ENCODE peak calls at places on chromosomes 16 and 17, in five cellular contexts. U, T, Z, J and M are unnamed samples.
A peak's percentile ranks its signal among the peaks of the same experiment; 100 is the strongest.

GRCh38 chr17:43338886-43339516 is 59.8 kb upstream of the ARL4D start:
- DNase-seq in Z (peak; percentile 77), J (peak; percentile 66), T (peak; percentile 46), U (peak; percentile 53), M (peak; percentile 64)

GRCh38 chr16:66970775-66971725 is 10.0 kb downstream of the CES3 start:
- DNase-seq in U (no peak), T (peak; percentile 35), Z (peak; percentile 63), J (no peak), M (no peak)

GRCh38 chr16:1333149-1333812 is at the start of gene BAIAP3:
- DNase-seq in J (no peak), Z (peak; percentile 69), T (no peak), U (peak; percentile 22), M (peak; percentile 81)

GRCh38 chr17:1776857-1777256 is 15.0 kb downstream of the SERPINF1 start:
- DNase-seq in Z (no peak), J (no peak), T (no peak), U (no peak), M (no peak)

GRCh38 chr17:1050246-1050995 is 53.5 kb downstream of the TIMM22 start:
- DNase-seq in Z (no peak), J (no peak), U (no peak), T (no peak), M (no peak)

GRCh38 chr16:67549240-67549639 is 13.1 kb upstream of the CTCF start:
- DNase-seq in T (no peak), Z (no peak), U (no peak), J (peak; percentile 15), M (no peak)

GRCh38 chr17:42458497-42459255 is at the start of gene ATP6V0A1:
- DNase-seq in T (peak; percentile 59), U (peak; percentile 92), J (peak; percentile 95), Z (peak; percentile 93), M (peak; percentile 95)

GRCh38 chr16:82146957-82147356 is 23.1 kb downstream of the MPHOSPH6 start:
- DNase-seq in T (no peak), J (no peak), U (no peak), Z (no peak), M (no peak)

GRCh38 chr16:68416057-68417046 is 32.0 kb downstream of the SMPD3 start:
- DNase-seq in Z (no peak), U (no peak), T (peak; percentile 19), J (peak; percentile 36), M (peak; percentile 46)

GRCh38 chr16:53504665-53505064 is 1.7 kb upstream of the AKTIP start:
- DNase-seq in U (peak; percentile 46), J (no peak), T (peak; percentile 55), Z (peak; percentile 33), M (no peak)

DNA sequence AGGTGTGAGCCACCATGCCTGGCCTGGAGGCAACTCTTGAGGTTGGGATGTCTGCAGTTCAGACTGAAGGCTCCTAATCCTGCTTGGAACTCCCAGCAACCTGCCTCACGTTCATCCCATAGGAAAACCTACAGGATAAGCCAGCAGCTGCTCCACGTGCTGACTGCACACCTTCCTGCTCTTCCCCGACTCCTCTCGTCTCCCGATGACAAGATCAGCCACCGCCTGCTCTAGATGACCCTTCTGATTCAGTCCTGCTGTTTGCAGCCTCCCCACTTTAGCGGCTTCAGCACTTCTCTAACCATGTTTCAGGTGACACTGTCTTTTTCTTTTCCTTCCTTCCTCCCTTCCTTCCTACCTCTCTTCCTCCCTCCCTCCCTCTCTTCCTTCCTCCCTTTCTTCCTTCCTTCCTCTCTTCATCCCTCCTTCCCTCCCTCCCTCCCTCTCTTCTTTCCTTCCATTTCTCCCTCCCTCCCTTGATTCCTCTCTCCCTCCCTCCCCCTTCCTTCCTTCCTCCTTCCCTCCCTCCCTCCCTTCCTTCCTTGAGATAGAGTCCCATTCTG is 61.8 kb downstream of the EMP2 start:
- DNase-seq in Z (no peak), J (no peak), U (no peak), T (no peak), M (no peak)
- H3K4me3 ChIP-seq in Z (no peak overlapping the region), J (no peak overlapping the region), U (no peak overlapping the region), T (no peak overlapping the region), M (no peak overlapping the region)

GRCh38 chr17:7929158-7930029 is at the start of gene KCNAB3:
- DNase-seq in J (peak; percentile 69), T (peak; percentile 58), U (peak; percentile 70), Z (peak; percentile 94), M (peak; percentile 82)
- TF ChIP-seq CTCF in J (no peak), T (no peak), U (no peak), Z (no peak), M (no peak)

DNA sequence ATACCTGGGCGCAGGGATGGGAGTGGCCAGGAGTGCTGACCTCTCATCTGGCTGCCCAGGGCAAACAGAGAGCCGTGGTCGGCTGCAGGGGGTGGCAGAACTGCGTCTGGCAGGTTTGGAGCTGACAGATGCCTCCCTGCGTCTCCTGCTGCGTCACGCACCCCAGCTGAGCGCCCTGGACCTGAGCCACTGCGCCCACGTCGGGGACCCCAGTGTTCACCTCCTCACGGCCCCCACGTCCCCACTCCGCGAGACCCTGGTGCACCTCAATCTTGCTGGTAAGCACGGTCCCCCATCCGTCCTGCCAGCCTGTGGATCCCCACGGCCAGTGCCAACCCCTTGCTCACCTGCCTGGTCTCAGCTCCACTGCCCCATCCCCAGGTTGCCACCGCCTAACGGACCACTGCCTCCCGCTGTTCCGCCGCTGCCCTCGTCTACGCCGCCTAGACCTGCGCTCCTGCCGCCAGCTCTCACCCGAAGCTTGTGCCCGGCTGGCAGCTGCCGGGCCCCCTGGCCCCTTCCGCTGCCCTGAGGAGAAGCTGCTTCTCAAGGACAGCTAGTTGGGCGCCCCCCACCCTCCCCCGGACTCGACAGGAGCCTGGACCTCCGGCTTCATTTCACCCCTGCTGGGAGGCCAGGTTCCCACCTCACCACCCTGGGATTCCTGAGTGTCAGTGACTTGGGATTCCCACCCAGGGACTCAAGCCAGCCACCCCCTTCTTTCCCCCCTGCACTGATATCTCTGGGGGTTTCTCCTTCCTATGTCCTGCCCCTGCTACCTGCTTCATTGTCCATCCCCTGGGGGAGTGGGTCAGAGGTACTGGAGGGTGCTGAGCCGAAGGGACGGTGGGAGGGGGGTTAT is 2.0 kb upstream of the ORAI3 start:
- DNase-seq in U (no peak), T (no peak), Z (no peak), J (no peak), M (no peak)
- H3K4me3 ChIP-seq in U (no peak overlapping the region), T (no peak overlapping the region), Z (no peak overlapping the region), J (no peak overlapping the region), M (no peak overlapping the region)

GRCh38 chr17:44677136-44677535 is 12.4 kb downstream of the CCDC43 start:
- DNase-seq in T (no peak), J (no peak), Z (peak; percentile 35), U (peak; percentile 78), M (no peak)

GRCh38 chr17:44673893-44674292 is 15.7 kb downstream of the CCDC43 start:
- DNase-seq in Z (peak; percentile 8), J (no peak), T (no peak), U (peak; percentile 80), M (no peak)

GRCh38 chr17:44672479-44673093 is 16.3 kb downstream of the MEIOC start:
- DNase-seq in T (peak; percentile 34), U (peak; percentile 46), Z (peak; percentile 52), J (no peak), M (peak; percentile 8)
- TF ChIP-seq CTCF in T (peak; percentile 28), U (peak; percentile 70), Z (peak; percentile 56), J (peak; percentile 29), M (peak; percentile 54)

GRCh38 chr17:47687748-47688147 is 6.2 kb upstream of the TBKBP1 start:
- DNase-seq in J (no peak), U (peak; percentile 26), Z (peak; percentile 83), T (no peak), M (no peak)
- H3K4me3 ChIP-seq in J (no peak overlapping the region), U (no peak overlapping the region), Z (no peak overlapping the region), T (no peak overlapping the region), M (no peak overlapping the region)